ENCODE peak calls at places on chromosome 12, in six cellular contexts. M, F, S, J, H and A are unnamed samples. For H3K4me1, the result is how much of the 10 kb centered on the place peaks cover.

GRCh38 chr12:65742481-65742971 is 81.8 kb upstream of the HMGA2 start:
- DNase-seq in M (no peak), F (peak), S (no peak), J (no peak), H (no peak), A (no peak)

GRCh38 chr12:99605-100004 is 33.0 kb downstream of the IQSEC3 start:
- DNase-seq in M (no peak), F (no peak), S (no peak), J (no peak), H (no peak), A (no peak)

GRCh38 chr12:51959211-51959610 is 7.7 kb downstream of the ACVR1B start:
- DNase-seq in M (no peak), F (no peak), S (peak), J (no peak), H (peak), A (peak)

GRCh38 chr12:43590307-43590706 is 38.3 kb upstream of the ADAMTS20 start:
- DNase-seq in M (no peak), F (no peak), S (no peak), J (no peak), H (no peak), A (no peak)

GRCh38 chr12:49838973-49839633 is 3.8 kb downstream of the BCDIN3D start:
- DNase-seq in M (no peak), F (no peak), S (no peak), J (peak), H (no peak), A (peak)

GRCh38 chr12:48863296-48863695 is 2.4 kb downstream of the RND1 start:
- DNase-seq in M (no peak), F (no peak), S (no peak), J (no peak), H (no peak), A (no peak)

GRCh38 chr12:47777151-47777550 is 4.1 kb downstream of the SLC48A1 start:
- DNase-seq in M (no peak), F (no peak), S (no peak), J (no peak), H (no peak), A (no peak)

GRCh38 chr12:24661657-24662096 is 287.2 kb downstream of the BCAT1 start:
- DNase-seq in M (peak), F (no peak), S (peak), J (no peak), H (peak), A (no peak)

GRCh38 chr12:16573652-16574077 is 32.3 kb downstream of the LMO3 start:
- DNase-seq in M (peak), F (no peak), S (no peak), J (no peak), H (peak), A (no peak)

GRCh38 chr12:4301932-4302501 is 19.0 kb upstream of the TIGAR start:
- DNase-seq in M (no peak), F (no peak), S (no peak), J (no peak), H (no peak), A (no peak)

GRCh38 chr12:61916856-61917255 is 343.3 kb upstream of the USP15 start:
- DNase-seq in M (no peak), F (no peak), S (no peak), J (no peak), H (no peak), A (no peak)

GRCh38 chr12:74619886-74620285 is 82.3 kb downstream of the ATXN7L3B start:
- DNase-seq in M (no peak), F (no peak), S (no peak), J (no peak), H (no peak), A (peak)

GRCh38 chr12:2110841-2111566 is 58.2 kb downstream of the CACNA1C start:
- DNase-seq in M (no peak), F (no peak), S (peak), J (no peak), H (no peak), A (no peak)

GRCh38 chr12:48917857-48918537 is 7.3 kb downstream of the FKBP11 start:
- DNase-seq in M (no peak), F (no peak), S (no peak), J (no peak), H (no peak), A (peak)

GRCh38 chr12:112350593-112351592 is 31.3 kb downstream of the HECTD4 start:
- DNase-seq in M (no peak), F (no peak), S (no peak), J (no peak), H (no peak), A (no peak)

GRCh38 chr12:50070314-50071060 is 13.1 kb downstream of the ASIC1 start:
- DNase-seq in M (peak), F (peak), S (peak), J (peak), H (peak), A (peak)

GRCh38 chr12:106144847-106145246 is 6.1 kb upstream of the NUAK1 start:
- DNase-seq in M (no peak), F (no peak), S (no peak), J (no peak), H (no peak), A (no peak)

GRCh38 chr12:725076-725475 is 27.3 kb upstream of the WNK1 start:
- DNase-seq in M (no peak), F (no peak), S (no peak), J (no peak), H (no peak), A (no peak)

GRCh38 chr12:42141981-42142606 is 2.6 kb downstream of the GXYLT1 start:
- DNase-seq in M (no peak), F (no peak), S (no peak), J (no peak), H (no peak), A (no peak)

GRCh38 chr12:18320976-18321375 is 59.7 kb downstream of the PIK3C2G start:
- DNase-seq in M (no peak), F (no peak), S (no peak), J (no peak), H (no peak), A (no peak)

GRCh38 chr12:85923767-85924331 is 49.8 kb downstream of the NTS start:
- DNase-seq in M (no peak), F (no peak), S (no peak), J (peak), H (no peak), A (peak)

GRCh38 chr12:56081393-56082347 is 1.7 kb downstream of the ERBB3 start:
- DNase-seq in M (no peak), F (no peak), S (no peak), J (no peak), H (peak), A (peak)

GRCh38 chr12:6952121-6952859 is 1.1 kb downstream of the PTPN6 start:
- DNase-seq in M (no peak), F (no peak), S (peak), J (no peak), H (no peak), A (no peak)

GRCh38 chr12:66708704-66709443 is 30.0 kb upstream of the GRIP1 start:
- DNase-seq in M (no peak), F (no peak), S (no peak), J (peak), H (no peak), A (no peak)

GRCh38 chr12:50986961-50987737 is 34.8 kb downstream of the HIGD1C start:
- DNase-seq in M (peak), F (peak), S (no peak), J (peak), H (peak), A (peak)

GRCh38 chr12:13981296-13981962 is at the start of gene GRIN2B:
- DNase-seq in M (no peak), F (no peak), S (no peak), J (no peak), H (no peak), A (no peak)

GRCh38 chr12:74440469-74440868 is 97.2 kb upstream of the ATXN7L3B start:
- DNase-seq in M (no peak), F (no peak), S (no peak), J (no peak), H (no peak), A (no peak)

GRCh38 chr12:19130224-19131019 is 889 bp downstream of the PLEKHA5 start:
- DNase-seq in M (peak), F (peak), S (peak), J (peak), H (peak), A (peak)

GRCh38 chr12:89980236-89980635 is 271.6 kb upstream of the ATP2B1 start:
- DNase-seq in M (no peak), F (no peak), S (peak), J (peak), H (no peak), A (no peak)

GRCh38 chr12:4268549-4269181 is 4.9 kb upstream of the CCND2 start:
- DNase-seq in M (peak), F (no peak), S (no peak), J (no peak), H (no peak), A (peak)

GRCh38 chr12:111777345-111778045 is 10.8 kb downstream of the ALDH2 start:
- DNase-seq in M (no peak), F (no peak), S (peak), J (no peak), H (peak), A (peak)

GRCh38 chr12:28925726-28926376 is 223.2 kb upstream of the FAR2 start:
- DNase-seq in M (no peak), F (no peak), S (no peak), J (no peak), H (no peak), A (no peak)

GRCh38 chr12:30507576-30507975 is 188.1 kb downstream of the IPO8 start:
- DNase-seq in M (no peak), F (no peak), S (no peak), J (no peak), H (no peak), A (no peak)
- H3K27ac ChIP-seq in M (no peak), F (no peak), S (no peak), J (no peak), H (no peak), A (no peak)

GRCh38 chr12:116141833-116142162 is 135.7 kb downstream of the MED13L start:
- DNase-seq in M (no peak), F (no peak), S (no peak), J (no peak), H (no peak), A (no peak)
- H3K4me1 ChIP-seq in M (under half), F (under half), S (under half), J (under half), H (under half), A (under half)

GRCh38 chr12:27260746-27261145 is 16.7 kb downstream of the STK38L start:
- DNase-seq in M (no peak), F (no peak), S (no peak), J (peak), H (no peak), A (no peak)
- H3K27ac ChIP-seq in M (peak), F (no peak), S (peak), J (peak), H (peak), A (peak)

DNA sequence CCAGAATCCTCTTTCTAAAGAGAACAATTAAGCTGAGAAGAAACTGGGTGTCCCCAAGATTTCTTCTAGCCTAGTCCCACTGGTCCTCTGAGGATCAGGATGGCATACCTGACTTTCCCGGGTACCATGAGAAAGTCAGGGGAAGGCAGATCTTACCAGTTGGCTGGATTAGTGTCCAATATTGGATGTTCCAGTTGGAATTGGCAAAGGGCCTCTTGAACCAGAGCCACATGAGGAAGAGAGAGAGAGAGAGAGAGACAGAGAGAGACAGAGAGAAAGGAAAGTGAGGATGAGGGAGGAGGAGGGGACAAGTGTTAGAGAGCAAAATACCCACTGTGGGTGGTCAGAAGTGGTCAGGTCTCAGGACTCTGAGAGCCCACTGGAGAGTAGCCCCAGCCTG is 28.2 kb upstream of the A2M start:
- DNase-seq in M (no peak), F (no peak), S (no peak), J (no peak), H (no peak), A (no peak)
- H3K4me1 ChIP-seq in M (under half), F (under half), S (under half), J (under half), H (under half), A (under half)

DNA sequence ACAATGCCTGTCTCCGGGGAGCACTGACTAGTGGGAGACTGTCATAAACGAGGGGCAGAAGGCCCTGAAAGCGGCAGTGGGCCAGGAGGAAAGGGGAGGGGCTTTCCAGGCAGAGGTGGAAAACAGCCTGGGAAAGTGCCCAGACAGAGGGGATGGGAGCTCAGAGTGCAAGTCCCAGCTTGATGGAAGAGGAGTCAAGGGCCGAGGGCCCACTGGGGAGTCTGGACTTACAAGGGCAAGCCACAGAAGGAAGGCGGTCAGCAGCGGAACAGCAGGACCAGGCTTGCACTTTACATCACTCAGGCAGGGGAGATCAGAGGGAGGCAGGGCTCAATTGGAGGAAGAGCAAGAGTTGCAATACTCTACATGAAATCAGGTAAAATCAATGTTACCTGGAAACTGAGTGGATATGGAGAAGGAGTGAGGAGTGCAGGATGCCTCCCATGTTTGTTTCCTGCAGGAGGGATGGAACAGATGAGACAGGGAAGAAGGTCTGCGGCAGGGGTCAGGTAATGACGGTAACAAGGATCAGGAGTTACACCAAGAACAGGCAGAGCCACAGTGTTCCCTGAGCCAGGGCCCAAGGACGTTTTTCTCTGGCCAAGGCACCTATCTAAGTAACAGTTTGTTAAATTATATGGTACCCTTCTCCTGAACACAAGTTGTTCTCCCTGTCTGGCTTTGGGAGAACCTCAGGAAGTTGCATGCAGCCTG is 23.8 kb downstream of the PXN start:
- DNase-seq in M (no peak), F (no peak), S (no peak), J (no peak), H (no peak), A (no peak)
- H3K27ac ChIP-seq in M (peak), F (no peak), S (no peak), J (no peak), H (no peak), A (no peak)

GRCh38 chr12:108634225-108634795 is 616 bp upstream of the SELPLG start:
- DNase-seq in M (no peak), F (no peak), S (peak), J (peak), H (no peak), A (no peak)
- H3K4me1 ChIP-seq in M (half or more), F (under half), S (under half), J (under half), H (under half), A (under half)